ENCODE peak calls at places on chromosomes 13 and 19, in ten cellular contexts. E is fibroblast of mammary gland, H is esophagus squamous epithelium, C is right atrium auricular region, S is WTC11, F is upper lobe of right lung, Z is transverse colon, T is BJ, M is fibroblast of lung, R is uterus. D is an unnamed sample.

GRCh38 chr13:100439247-100439955 is 149.2 kb downstream of the GGACT start:
- DNase-seq in E (no peak), H (no peak), C (no peak), S (peak), F (no peak), Z (no peak), T (no peak), M (no peak), R (no peak), D (no peak)

GRCh38 chr13:26721251-26721939 is 39.2 kb downstream of the GPR12 start:
- DNase-seq in E (no peak), H (no peak), C (peak), S (no peak), F (peak), Z (peak), T (no peak), M (no peak), R (no peak), D (no peak)

GRCh38 chr19:17530586-17530985 is 19.1 kb downstream of the PGLS start:
- DNase-seq in E (no peak), H (no peak), C (no peak), S (peak), F (no peak), Z (no peak), T (no peak), M (no peak), R (no peak), D (no peak)

GRCh38 chr13:23995283-23996073 is 98.2 kb upstream of the C1QTNF9B start:
- DNase-seq in E (no peak), H (no peak), C (no peak), S (no peak), F (no peak), Z (no peak), T (no peak), M (peak), R (no peak), D (no peak)

GRCh38 chr13:34547929-34548328 is 394.1 kb upstream of the NBEA start:
- DNase-seq in E (no peak), H (no peak), C (no peak), S (no peak), F (no peak), Z (no peak), T (no peak), M (no peak), R (no peak), D (no peak)

GRCh38 chr19:17325881-17326594 is 8.6 kb downstream of the ANO8 start:
- DNase-seq in E (peak), H (no peak), C (peak), S (no peak), F (no peak), Z (no peak), T (no peak), M (peak), R (no peak), D (no peak)

GRCh38 chr13:91632071-91632470 is 233.7 kb downstream of the GPC5 start:
- DNase-seq in E (peak), H (no peak), C (no peak), S (no peak), F (no peak), Z (no peak), T (no peak), M (peak), R (no peak), D (no peak)

GRCh38 chr19:37361994-37362393 is 8.9 kb upstream of the ZNF527 start:
- DNase-seq in E (peak), H (no peak), C (no peak), S (no peak), F (no peak), Z (no peak), T (peak), M (peak), R (no peak), D (no peak)

GRCh38 chr13:35475960-35476943 is at the start of gene MAB21L1:
- DNase-seq in E (peak), H (no peak), C (no peak), S (no peak), F (no peak), Z (peak), T (peak), M (peak), R (no peak), D (peak)

GRCh38 chr19:5563941-5564612 is 3.7 kb downstream of the TINCR start:
- DNase-seq in E (no peak), H (no peak), C (no peak), S (no peak), F (no peak), Z (no peak), T (peak), M (no peak), R (no peak), D (no peak)

GRCh38 chr13:61685683-61686013 is 270.0 kb upstream of the PCDH20 start:
- DNase-seq in E (no peak), H (no peak), C (no peak), S (peak), F (no peak), Z (no peak), T (no peak), M (no peak), R (no peak), D (peak)

GRCh38 chr13:42996584-42996983 is 4.5 kb upstream of the EPSTI1 start:
- DNase-seq in E (peak), H (no peak), C (no peak), S (no peak), F (no peak), Z (no peak), T (peak), M (peak), R (no peak), D (no peak)

GRCh38 chr13:43357435-43358065 is 334.2 kb downstream of the DNAJC15 start:
- DNase-seq in E (no peak), H (no peak), C (no peak), S (no peak), F (no peak), Z (no peak), T (no peak), M (no peak), R (no peak), D (no peak)

GRCh38 chr19:4345656-4346383 is 2.5 kb downstream of the MPND start:
- DNase-seq in E (no peak), H (no peak), C (no peak), S (no peak), F (no peak), Z (no peak), T (no peak), M (no peak), R (no peak), D (no peak)

GRCh38 chr13:113374511-113375175 is 10.7 kb upstream of the GRTP1 start:
- DNase-seq in E (no peak), H (no peak), C (no peak), S (no peak), F (no peak), Z (no peak), T (no peak), M (no peak), R (no peak), D (no peak)

GRCh38 chr13:111421216-111421615 is 100.8 kb downstream of the TEX29 start:
- DNase-seq in E (no peak), H (no peak), C (no peak), S (no peak), F (no peak), Z (no peak), T (no peak), M (no peak), R (no peak), D (no peak)

GRCh38 chr19:11499327-11499726 is 6.3 kb downstream of the ZNF653 start:
- DNase-seq in E (no peak), H (no peak), C (no peak), S (no peak), F (no peak), Z (no peak), T (no peak), M (no peak), R (no peak), D (no peak)

GRCh38 chr19:11495885-11496284 is 9.8 kb downstream of the ZNF653 start:
- DNase-seq in E (no peak), H (no peak), C (no peak), S (no peak), F (no peak), Z (no peak), T (no peak), M (no peak), R (no peak), D (no peak)

GRCh38 chr19:11494634-11495285 is 10.9 kb downstream of the ZNF653 start:
- DNase-seq in E (no peak), H (no peak), C (no peak), S (no peak), F (no peak), Z (no peak), T (no peak), M (no peak), R (no peak), D (no peak)

GRCh38 chr19:11495481-11495880 is 10.2 kb downstream of the ZNF653 start:
- DNase-seq in E (no peak), H (no peak), C (no peak), S (no peak), F (no peak), Z (no peak), T (no peak), M (no peak), R (no peak), D (no peak)

DNA sequence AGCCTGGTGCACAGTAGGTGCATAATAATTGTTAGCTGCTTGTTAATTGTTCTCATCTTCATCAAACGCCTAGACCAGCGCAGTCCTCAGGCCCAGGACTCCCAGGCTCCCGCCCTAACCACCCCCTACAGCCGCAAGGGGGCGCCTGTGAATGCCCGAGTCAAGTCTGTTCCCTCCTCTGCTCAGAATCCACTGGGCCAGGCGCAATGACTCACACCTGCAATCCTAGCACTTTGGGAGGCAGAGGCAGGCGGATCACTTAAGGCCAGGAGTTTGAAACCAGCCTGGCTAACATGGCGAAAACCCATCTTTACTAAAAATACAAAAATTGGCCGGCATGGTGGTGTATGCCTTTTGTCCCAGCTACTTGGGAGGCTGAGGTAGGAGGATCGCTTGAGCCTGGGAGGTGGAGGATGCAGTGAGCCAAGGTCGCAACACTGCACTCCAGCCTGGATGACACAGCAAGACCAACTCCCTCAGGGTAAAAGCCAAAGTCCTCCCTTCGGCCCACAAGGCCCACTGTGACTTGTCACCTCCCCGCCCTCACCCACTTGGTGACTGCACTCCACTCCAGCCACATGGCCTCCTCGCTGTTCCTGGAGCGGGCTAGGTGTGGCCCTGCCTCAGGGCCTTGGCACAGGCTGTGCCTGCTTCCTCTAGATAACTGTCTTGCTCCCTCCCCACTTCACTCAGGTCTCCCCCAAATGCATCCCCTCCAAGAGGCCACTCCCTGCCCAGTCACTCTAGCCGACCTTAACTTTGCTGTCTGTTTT is 9.1 kb downstream of the ZNF653 start:
- DNase-seq in E (peak), H (no peak), C (peak), S (peak), F (peak), Z (peak), T (peak), M (peak), R (peak), D (peak)
- TF ChIP-seq CTCF in E (peak), H (peak), C (peak), S (peak), F (peak), Z (peak), T (peak), M (peak), R (peak), D (peak)

DNA sequence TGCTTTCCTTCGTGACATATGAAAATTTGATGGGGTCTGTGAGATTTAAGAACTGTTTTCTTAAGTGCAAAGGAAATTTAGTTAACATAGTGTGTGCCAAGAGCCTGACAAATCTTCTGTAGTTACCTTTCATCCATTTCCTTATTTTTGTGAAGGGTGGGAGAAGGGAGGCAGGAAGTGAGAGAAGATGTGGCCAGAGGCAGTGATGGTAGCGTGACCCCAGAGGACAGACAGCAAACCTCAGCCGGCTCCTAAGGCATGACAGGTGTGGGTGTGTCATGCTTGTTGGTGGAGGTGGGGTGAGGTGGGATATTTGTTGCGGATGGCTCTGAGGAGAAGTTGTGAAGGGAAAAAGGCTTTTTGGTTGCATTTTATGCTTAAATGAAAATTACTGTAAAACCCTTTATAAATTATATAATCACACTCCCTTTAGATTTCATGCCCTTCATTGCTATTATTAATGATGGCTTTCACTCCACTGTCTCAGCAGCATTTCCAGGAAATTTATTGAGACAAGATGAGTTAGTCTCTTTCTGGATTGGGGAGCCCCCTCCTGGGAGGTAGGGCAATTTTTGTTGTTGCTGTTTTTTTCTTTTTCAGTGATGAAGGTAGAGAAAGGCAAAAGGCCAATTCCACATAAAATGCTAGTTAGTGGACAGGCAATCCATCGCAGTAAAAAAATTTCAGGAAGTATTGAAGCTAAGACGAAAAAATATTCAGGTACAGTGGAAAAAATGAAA is 80.0 kb downstream of the TEX26 start:
- DNase-seq in E (peak), H (no peak), C (no peak), S (no peak), F (no peak), Z (no peak), T (no peak), M (no peak), R (no peak), D (no peak)
- TF ChIP-seq CTCF in E (peak), H (peak), C (no peak), S (no peak), F (peak), Z (no peak), T (peak), M (peak), R (peak), D (peak)

DNA sequence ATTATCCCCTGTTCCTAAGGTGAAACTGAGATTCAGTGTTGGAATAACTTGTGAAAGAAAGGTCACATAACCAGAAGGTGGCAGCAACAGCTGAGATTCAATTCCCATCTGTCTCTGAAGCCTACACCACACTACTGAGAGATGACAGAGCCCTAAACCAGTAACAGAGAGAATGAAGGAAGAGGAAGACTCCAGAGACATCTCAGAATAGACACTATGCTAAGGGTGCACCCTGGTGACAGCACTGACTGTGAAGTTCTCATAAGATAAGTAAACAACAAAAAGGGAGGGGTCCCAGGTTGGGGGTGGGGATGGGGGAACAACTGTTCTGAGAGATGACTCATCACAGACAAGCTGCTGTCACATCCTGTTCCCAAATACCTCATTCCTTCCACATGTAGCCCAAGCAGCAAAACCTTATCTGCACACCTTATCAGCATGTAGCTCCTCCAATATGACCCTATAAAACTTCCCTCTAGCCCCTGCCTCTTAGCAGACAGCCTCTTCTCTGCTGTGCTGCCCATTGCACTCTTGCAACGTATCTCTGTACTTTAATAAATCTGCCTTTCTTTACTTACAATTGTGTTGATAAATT is 46.5 kb downstream of the UTP14C start:
- DNase-seq in E (peak), H (no peak), C (no peak), S (no peak), F (no peak), Z (no peak), T (no peak), M (peak), R (no peak), D (no peak)
- TF ChIP-seq CTCF in E (peak), H (no peak), C (peak), S (no peak), F (no peak), Z (no peak), T (peak), M (no peak), R (no peak), D (no peak)

GRCh38 chr13:37960427-37960826 is 90.9 kb upstream of the TRPC4 start:
- DNase-seq in E (no peak), H (no peak), C (no peak), S (no peak), F (no peak), Z (no peak), T (no peak), M (no peak), R (no peak), D (no peak)
- TF ChIP-seq CTCF in E (peak), H (no peak), C (no peak), S (no peak), F (no peak), Z (no peak), T (peak), M (peak), R (no peak), D (peak)

GRCh38 chr13:29456419-29456818 is 139.1 kb downstream of the SLC7A1 start:
- DNase-seq in E (no peak), H (no peak), C (no peak), S (no peak), F (no peak), Z (no peak), T (no peak), M (no peak), R (no peak), D (no peak)

GRCh38 chr13:29452773-29453574 is 142.5 kb downstream of the SLC7A1 start:
- DNase-seq in E (peak), H (no peak), C (no peak), S (no peak), F (no peak), Z (no peak), T (peak), M (no peak), R (no peak), D (no peak)

GRCh38 chr13:29453657-29454056 is 141.8 kb downstream of the SLC7A1 start:
- DNase-seq in E (peak), H (no peak), C (no peak), S (no peak), F (no peak), Z (no peak), T (no peak), M (no peak), R (no peak), D (no peak)

GRCh38 chr13:29457299-29457698 is 138.2 kb downstream of the SLC7A1 start:
- DNase-seq in E (peak), H (no peak), C (no peak), S (no peak), F (no peak), Z (no peak), T (peak), M (peak), R (no peak), D (no peak)

GRCh38 chr13:29454931-29455481 is 140.5 kb downstream of the SLC7A1 start:
- DNase-seq in E (peak), H (no peak), C (no peak), S (peak), F (no peak), Z (no peak), T (peak), M (peak), R (no peak), D (no peak)
- TF ChIP-seq CTCF in E (peak), H (no peak), C (peak), S (peak), F (peak), Z (no peak), T (peak), M (no peak), R (no peak), D (peak)

GRCh38 chr19:49421878-49422202 is 1.4 kb downstream of the PTH2 start:
- DNase-seq in E (no peak), H (no peak), C (no peak), S (no peak), F (no peak), Z (no peak), T (no peak), M (no peak), R (no peak), D (no peak)

GRCh38 chr19:49423985-49424303 is 703 bp upstream of the PTH2 start:
- DNase-seq in E (no peak), H (no peak), C (no peak), S (no peak), F (no peak), Z (no peak), T (no peak), M (no peak), R (no peak), D (no peak)

GRCh38 chr19:49423278-49423984 is at the start of gene PTH2:
- DNase-seq in E (no peak), H (no peak), C (no peak), S (no peak), F (no peak), Z (no peak), T (no peak), M (no peak), R (no peak), D (no peak)

GRCh38 chr19:49421039-49421877 is 2.0 kb downstream of the PTH2 start:
- DNase-seq in E (peak), H (no peak), C (peak), S (peak), F (peak), Z (peak), T (no peak), M (peak), R (no peak), D (peak)

GRCh38 chr19:49422407-49423277 is 599 bp downstream of the PTH2 start:
- DNase-seq in E (peak), H (no peak), C (no peak), S (peak), F (no peak), Z (no peak), T (no peak), M (peak), R (no peak), D (peak)
- TF ChIP-seq CTCF in E (no peak), H (peak), C (peak), S (peak), F (peak), Z (peak), T (peak), M (no peak), R (no peak), D (peak)

GRCh38 chr19:36330226-36330625 is 48.8 kb downstream of the ZFP14 start:
- DNase-seq in E (no peak), H (no peak), C (no peak), S (no peak), F (no peak), Z (no peak), T (no peak), M (no peak), R (no peak), D (no peak)

DNA sequence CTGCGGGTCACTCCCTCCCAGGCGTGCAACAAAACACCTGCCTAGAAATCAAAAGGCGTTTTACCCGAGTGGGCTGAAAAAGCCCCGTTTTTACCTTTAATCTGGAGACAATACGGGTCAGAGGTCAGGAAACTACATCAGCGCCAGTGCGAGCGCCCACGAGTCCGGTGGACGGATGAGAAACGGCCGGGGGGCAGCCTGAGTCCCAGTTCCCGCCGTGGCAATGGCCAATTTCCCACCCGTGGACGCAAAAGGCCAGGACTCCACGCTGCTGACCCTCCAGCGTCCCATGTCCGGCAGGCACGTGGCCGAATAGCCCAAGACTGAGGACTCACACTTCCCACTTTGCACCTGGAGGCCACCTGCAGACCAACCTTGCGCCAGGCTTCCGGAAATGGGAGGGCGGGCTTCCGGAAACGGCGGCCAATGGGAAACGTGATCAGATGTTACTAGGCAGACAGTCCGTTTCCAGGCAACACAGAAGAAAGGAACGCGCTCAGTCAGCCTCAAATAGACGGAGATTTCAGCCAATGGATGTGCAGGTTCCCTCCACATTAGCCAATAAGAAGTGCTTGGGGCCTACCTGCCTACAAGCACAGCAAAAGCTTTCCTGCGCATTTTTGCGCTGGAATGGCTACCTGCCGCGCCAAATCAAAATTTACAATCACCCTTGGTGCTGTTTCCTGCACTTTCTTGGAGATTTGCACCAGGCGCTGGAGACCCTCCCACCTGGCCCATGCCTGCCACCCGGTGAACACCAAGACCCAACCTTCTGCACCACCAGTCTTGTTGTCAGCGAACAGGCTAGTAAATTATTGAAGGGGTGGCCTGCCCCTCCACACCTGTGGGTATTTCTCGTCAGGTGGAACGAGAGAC is 47.4 kb downstream of the ZFP14 start:
- DNase-seq in E (peak), H (peak), C (peak), S (peak), F (peak), Z (peak), T (peak), M (peak), R (peak), D (peak)
- TF ChIP-seq CTCF in E (no peak), H (no peak), C (no peak), S (no peak), F (no peak), Z (no peak), T (no peak), M (no peak), R (no peak), D (no peak)